ENCODE peak calls at places on chromosome 22, in four cellular contexts. W is caudate nucleus, K is NCI-H1092, V is kidney tubule cell. I is an unnamed sample.
A peak's percentile ranks its signal among the peaks of the same experiment; 100 is the strongest.

GRCh38 chr22:45996241-45997076 is 19.5 kb upstream of the WNT7B start:
- DNase-seq in V (peak; percentile 87), K (no peak), W (no peak), I (no peak)

GRCh38 chr22:46419754-46420571 is 84.4 kb downstream of the TRMU start:
- DNase-seq in V (no peak), K (no peak), W (no peak), I (no peak)

GRCh38 chr22:47625013-47625385 is 862.5 kb downstream of the TBC1D22A start:
- DNase-seq in V (no peak), W (no peak), K (no peak), I (no peak)

GRCh38 chr22:26527574-26528465 is 15.5 kb upstream of the TFIP11 start:
- DNase-seq in K (no peak), V (no peak), W (no peak), I (no peak)

GRCh38 chr22:27752771-27753170 is 48.8 kb downstream of the MN1 start:
- DNase-seq in V (no peak), K (no peak), W (no peak), I (peak; percentile 91)

GRCh38 chr22:26681395-26681821 is 24.0 kb downstream of the MIAT start:
- DNase-seq in K (no peak), V (peak; percentile 63), W (no peak), I (no peak)

GRCh38 chr22:45212992-45213751 is 27.5 kb downstream of the KIAA0930 start:
- DNase-seq in K (no peak), V (no peak), W (peak; percentile 31), I (no peak)

GRCh38 chr22:36301384-36301828 is 48.5 kb downstream of the APOL1 start:
- DNase-seq in K (peak; percentile 42), W (no peak), V (peak; percentile 76), I (peak; percentile 59)

GRCh38 chr22:35505394-35506258 is 35.0 kb upstream of the RASD2 start:
- DNase-seq in V (no peak), W (no peak), K (no peak), I (no peak)

GRCh38 chr22:38452373-38453064 is 2.5 kb downstream of the KCNJ4 start:
- DNase-seq in V (no peak), W (peak; percentile 47), K (no peak), I (no peak)

GRCh38 chr22:18987765-18988164 is 51.7 kb upstream of the PRODH start:
- DNase-seq in V (peak; percentile 28), K (no peak), W (no peak), I (peak; percentile 9)

GRCh38 chr22:37624876-37625275 is 14.6 kb upstream of the SH3BP1 start:
- DNase-seq in V (no peak), W (no peak), K (no peak), I (no peak)

GRCh38 chr22:27795053-27795452 is 6.5 kb downstream of the MN1 start:
- DNase-seq in W (no peak), K (no peak), V (no peak), I (no peak)

GRCh38 chr22:34113381-34113780 is 193.1 kb upstream of the LARGE1 start:
- DNase-seq in K (no peak), W (no peak), V (no peak), I (no peak)

GRCh38 chr22:44369916-44370804 is 57.4 kb upstream of the SHISAL1 start:
- DNase-seq in W (no peak), K (no peak), V (no peak), I (no peak)

GRCh38 chr22:16563555-16564520 is 28.8 kb downstream of the CCT8L2 start:
- DNase-seq in K (no peak), V (no peak), W (no peak), I (no peak)

GRCh38 chr22:39300198-39300830 is 19.1 kb downstream of the RPL3 start:
- DNase-seq in W (no peak), V (peak; percentile 20), K (no peak), I (no peak)

GRCh38 chr22:30279389-30279788 is 9.9 kb downstream of the CASTOR1 start:
- DNase-seq in K (no peak), W (no peak), V (no peak), I (no peak)

GRCh38 chr22:48101704-48102103 is 1339.3 kb downstream of the TBC1D22A start:
- DNase-seq in V (no peak), W (no peak), K (no peak), I (no peak)

GRCh38 chr22:31347251-31348008 is 1.3 kb upstream of the PATZ1 start:
- DNase-seq in K (peak; percentile 50), W (peak; percentile 69), V (peak; percentile 84), I (peak; percentile 47)

GRCh38 chr22:29706991-29707390 is 12.8 kb upstream of the CABP7 start:
- DNase-seq in W (no peak), K (peak; percentile 48), V (no peak), I (no peak)

GRCh38 chr22:44003776-44004460 is 20.2 kb upstream of the PARVB start:
- DNase-seq in W (no peak), V (no peak), K (no peak), I (no peak)

GRCh38 chr22:38397189-38398097 is 57.6 kb downstream of the KCNJ4 start:
- DNase-seq in W (no peak), K (no peak), V (peak; percentile 74), I (peak; percentile 25)

GRCh38 chr22:32469799-32470212 is 4.8 kb upstream of the FBXO7 start:
- DNase-seq in W (peak; percentile 15), V (peak; percentile 89), K (no peak), I (peak; percentile 47)

GRCh38 chr22:39176067-39176621 is 23.7 kb upstream of the CBX7 start:
- DNase-seq in V (peak; percentile 85), K (no peak), W (no peak), I (no peak)

GRCh38 chr22:37230673-37231405 is 13.2 kb downstream of the RAC2 start:
- DNase-seq in K (no peak), W (no peak), V (no peak), I (no peak)

GRCh38 chr22:31343235-31344191 is 2.6 kb downstream of the PATZ1 start:
- DNase-seq in K (peak; percentile 8), V (peak; percentile 69), W (no peak), I (peak; percentile 62)

GRCh38 chr22:20257474-20258299 is 10.4 kb downstream of the RTN4R start:
- DNase-seq in V (no peak), W (no peak), K (no peak), I (no peak)

I was measured in bronchial epithelial cell.